ENCODE peak calls at places on chromosomes 1 and 21, in seven cellular contexts. One of them, this sample, is unnamed.

GRCh38 chr1:67682659-67683197 is 2.3 kb upstream of the GADD45A start:
- DNase-seq in heart right ventricle: no peak
- DNase-seq in heart left ventricle: no peak
- DNase-seq in GM06990: no peak
- DNase-seq in GM12865: no peak
- DNase-seq in fibroblast of the aortic adventitia: peak
- DNase-seq in cardiac fibroblast: peak
- DNase-seq in this sample: no peak

GRCh38 chr1:3412376-3412775 is 42.1 kb upstream of the ARHGEF16 start:
- DNase-seq in heart left ventricle: no peak
- DNase-seq in fibroblast of the aortic adventitia: no peak
- DNase-seq in cardiac fibroblast: no peak
- DNase-seq in GM12865: no peak
- DNase-seq in heart right ventricle: no peak
- DNase-seq in GM06990: no peak
- DNase-seq in this sample: no peak

GRCh38 chr1:228343211-228343661 is 63.4 kb downstream of the TRIM11 start:
- DNase-seq in GM12865: no peak
- DNase-seq in heart right ventricle: peak
- DNase-seq in fibroblast of the aortic adventitia: no peak
- DNase-seq in cardiac fibroblast: no peak
- DNase-seq in GM06990: no peak
- DNase-seq in heart left ventricle: peak
- DNase-seq in this sample: no peak

GRCh38 chr1:46248122-46248920 is 758 bp downstream of the RAD54L start:
- DNase-seq in GM06990: peak
- DNase-seq in heart left ventricle: peak
- DNase-seq in cardiac fibroblast: peak
- DNase-seq in GM12865: peak
- DNase-seq in fibroblast of the aortic adventitia: no peak
- DNase-seq in heart right ventricle: no peak
- DNase-seq in this sample: peak

GRCh38 chr1:201405484-201405831 is 6.3 kb upstream of the LAD1 start:
- DNase-seq in heart left ventricle: no peak
- DNase-seq in cardiac fibroblast: no peak
- DNase-seq in heart right ventricle: no peak
- DNase-seq in GM12865: peak
- DNase-seq in GM06990: peak
- DNase-seq in fibroblast of the aortic adventitia: no peak
- DNase-seq in this sample: peak

GRCh38 chr1:218348628-218349185 is 3.6 kb downstream of the TGFB2 start:
- DNase-seq in GM12865: no peak
- DNase-seq in fibroblast of the aortic adventitia: no peak
- DNase-seq in heart left ventricle: no peak
- DNase-seq in cardiac fibroblast: peak
- DNase-seq in heart right ventricle: no peak
- DNase-seq in GM06990: no peak
- DNase-seq in this sample: no peak

GRCh38 chr1:214505134-214505533 is 46.3 kb downstream of the PTPN14 start:
- DNase-seq in cardiac fibroblast: no peak
- DNase-seq in heart left ventricle: no peak
- DNase-seq in GM06990: no peak
- DNase-seq in fibroblast of the aortic adventitia: no peak
- DNase-seq in heart right ventricle: no peak
- DNase-seq in GM12865: no peak
- DNase-seq in this sample: no peak

GRCh38 chr21:46097826-46098286 is at the start of gene COL6A2:
- DNase-seq in heart left ventricle: peak
- DNase-seq in cardiac fibroblast: peak
- DNase-seq in GM12865: no peak
- DNase-seq in fibroblast of the aortic adventitia: peak
- DNase-seq in GM06990: no peak
- DNase-seq in heart right ventricle: peak
- DNase-seq in this sample: peak

GRCh38 chr1:7153464-7153863 is 368.2 kb downstream of the CAMTA1 start:
- DNase-seq in GM06990: no peak
- DNase-seq in fibroblast of the aortic adventitia: no peak
- DNase-seq in GM12865: no peak
- DNase-seq in cardiac fibroblast: no peak
- DNase-seq in heart right ventricle: no peak
- DNase-seq in heart left ventricle: no peak
- DNase-seq in this sample: no peak

GRCh38 chr21:44569861-44570517 is 3.5 kb upstream of the KRTAP10-4 start:
- DNase-seq in GM06990: no peak
- DNase-seq in cardiac fibroblast: no peak
- DNase-seq in heart left ventricle: no peak
- DNase-seq in fibroblast of the aortic adventitia: no peak
- DNase-seq in heart right ventricle: no peak
- DNase-seq in GM12865: no peak
- DNase-seq in this sample: peak

GRCh38 chr1:109040627-109041613 is 982 bp downstream of the WDR47 start:
- DNase-seq in heart right ventricle: peak
- DNase-seq in cardiac fibroblast: peak
- DNase-seq in heart left ventricle: peak
- DNase-seq in fibroblast of the aortic adventitia: peak
- DNase-seq in GM06990: peak
- DNase-seq in GM12865: peak
- DNase-seq in this sample: peak

GRCh38 chr1:29590583-29591555 is 354.5 kb downstream of the PTPRU start:
- DNase-seq in heart right ventricle: no peak
- DNase-seq in GM06990: no peak
- DNase-seq in heart left ventricle: no peak
- DNase-seq in cardiac fibroblast: no peak
- DNase-seq in fibroblast of the aortic adventitia: no peak
- DNase-seq in GM12865: no peak
- DNase-seq in this sample: no peak

GRCh38 chr1:69055223-69055622 is 512.5 kb upstream of the LRRC7 start:
- DNase-seq in heart right ventricle: no peak
- DNase-seq in cardiac fibroblast: peak
- DNase-seq in GM12865: peak
- DNase-seq in GM06990: no peak
- DNase-seq in fibroblast of the aortic adventitia: peak
- DNase-seq in heart left ventricle: no peak
- DNase-seq in this sample: no peak

GRCh38 chr1:21861602-21862429 is 49.8 kb downstream of the LDLRAD2 start:
- DNase-seq in cardiac fibroblast: peak
- DNase-seq in heart right ventricle: no peak
- DNase-seq in GM12865: no peak
- DNase-seq in heart left ventricle: no peak
- DNase-seq in GM06990: no peak
- DNase-seq in fibroblast of the aortic adventitia: peak
- DNase-seq in this sample: no peak

GRCh38 chr1:89911186-89911976 is 83.5 kb upstream of the ZNF326 start:
- DNase-seq in GM06990: no peak
- DNase-seq in cardiac fibroblast: no peak
- DNase-seq in fibroblast of the aortic adventitia: no peak
- DNase-seq in GM12865: no peak
- DNase-seq in heart left ventricle: no peak
- DNase-seq in heart right ventricle: no peak
- DNase-seq in this sample: no peak

GRCh38 chr1:231357831-231358354 is 19.8 kb downstream of the SPRTN start:
- DNase-seq in heart right ventricle: no peak
- DNase-seq in GM12865: peak
- DNase-seq in heart left ventricle: peak
- DNase-seq in fibroblast of the aortic adventitia: peak
- DNase-seq in GM06990: peak
- DNase-seq in cardiac fibroblast: peak
- DNase-seq in this sample: peak

GRCh38 chr1:38360807-38361206 is 314.2 kb upstream of the POU3F1 start:
- DNase-seq in cardiac fibroblast: no peak
- DNase-seq in heart left ventricle: no peak
- DNase-seq in GM06990: no peak
- DNase-seq in fibroblast of the aortic adventitia: no peak
- DNase-seq in GM12865: peak
- DNase-seq in heart right ventricle: no peak
- DNase-seq in this sample: no peak

GRCh38 chr1:197632651-197633050 is 142.6 kb downstream of the DENND1B start:
- DNase-seq in GM06990: no peak
- DNase-seq in heart left ventricle: no peak
- DNase-seq in fibroblast of the aortic adventitia: no peak
- DNase-seq in GM12865: no peak
- DNase-seq in heart right ventricle: no peak
- DNase-seq in cardiac fibroblast: no peak
- DNase-seq in this sample: no peak

GRCh38 chr1:68448365-68448764 is 1.4 kb downstream of the RPE65 start:
- DNase-seq in fibroblast of the aortic adventitia: no peak
- DNase-seq in GM12865: no peak
- DNase-seq in GM06990: no peak
- DNase-seq in cardiac fibroblast: no peak
- DNase-seq in heart right ventricle: no peak
- DNase-seq in heart left ventricle: no peak
- DNase-seq in this sample: no peak

GRCh38 chr21:17729455-17729854 is 89.7 kb downstream of the C21orf91 start:
- DNase-seq in GM06990: no peak
- DNase-seq in fibroblast of the aortic adventitia: no peak
- DNase-seq in heart right ventricle: no peak
- DNase-seq in heart left ventricle: no peak
- DNase-seq in GM12865: no peak
- DNase-seq in cardiac fibroblast: no peak
- DNase-seq in this sample: no peak

GRCh38 chr21:17727361-17727760 is 91.8 kb downstream of the C21orf91 start:
- DNase-seq in GM12865: no peak
- DNase-seq in cardiac fibroblast: no peak
- DNase-seq in heart right ventricle: no peak
- DNase-seq in GM06990: no peak
- DNase-seq in fibroblast of the aortic adventitia: no peak
- DNase-seq in heart left ventricle: no peak
- DNase-seq in this sample: no peak

GRCh38 chr21:17725339-17725738 is 93.8 kb downstream of the C21orf91 start:
- DNase-seq in heart left ventricle: no peak
- DNase-seq in GM12865: no peak
- DNase-seq in cardiac fibroblast: no peak
- DNase-seq in fibroblast of the aortic adventitia: no peak
- DNase-seq in GM06990: no peak
- DNase-seq in heart right ventricle: no peak
- DNase-seq in this sample: no peak

GRCh38 chr21:17730782-17731181 is 88.4 kb downstream of the C21orf91 start:
- DNase-seq in heart right ventricle: no peak
- DNase-seq in heart left ventricle: no peak
- DNase-seq in GM12865: no peak
- DNase-seq in GM06990: no peak
- DNase-seq in cardiac fibroblast: peak
- DNase-seq in fibroblast of the aortic adventitia: no peak
- DNase-seq in this sample: no peak

DNA sequence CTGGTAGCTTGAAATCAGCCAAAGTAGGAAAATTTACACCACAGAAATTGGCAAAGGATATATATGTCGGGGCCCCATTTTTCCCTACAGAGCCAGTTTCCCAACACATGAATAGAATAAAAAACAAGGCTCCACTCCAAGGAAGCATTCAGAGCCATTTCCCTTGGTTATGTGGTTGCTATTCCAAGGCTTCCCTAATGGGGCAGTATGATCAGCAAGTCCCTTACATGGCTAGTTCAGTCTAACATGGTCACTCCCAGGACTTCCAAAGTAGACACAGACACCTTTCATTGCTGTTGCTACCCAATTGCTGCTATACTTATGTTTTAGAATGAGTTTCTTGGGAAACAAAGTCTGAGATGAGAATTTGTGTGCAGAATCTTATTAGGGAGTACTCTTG is 93.1 kb downstream of the C21orf91 start:
- DNase-seq in heart right ventricle: no peak
- DNase-seq in cardiac fibroblast: peak
- DNase-seq in GM06990: no peak
- DNase-seq in heart left ventricle: no peak
- DNase-seq in fibroblast of the aortic adventitia: no peak
- DNase-seq in GM12865: no peak
- DNase-seq in this sample: no peak
- TF ChIP-seq CTCF in heart right ventricle: peak
- TF ChIP-seq CTCF in cardiac fibroblast: peak
- TF ChIP-seq CTCF in GM06990: no peak
- TF ChIP-seq CTCF in heart left ventricle: no peak
- TF ChIP-seq CTCF in fibroblast of the aortic adventitia: no peak
- TF ChIP-seq CTCF in GM12865: no peak
- TF ChIP-seq CTCF in this sample: no peak

DNA sequence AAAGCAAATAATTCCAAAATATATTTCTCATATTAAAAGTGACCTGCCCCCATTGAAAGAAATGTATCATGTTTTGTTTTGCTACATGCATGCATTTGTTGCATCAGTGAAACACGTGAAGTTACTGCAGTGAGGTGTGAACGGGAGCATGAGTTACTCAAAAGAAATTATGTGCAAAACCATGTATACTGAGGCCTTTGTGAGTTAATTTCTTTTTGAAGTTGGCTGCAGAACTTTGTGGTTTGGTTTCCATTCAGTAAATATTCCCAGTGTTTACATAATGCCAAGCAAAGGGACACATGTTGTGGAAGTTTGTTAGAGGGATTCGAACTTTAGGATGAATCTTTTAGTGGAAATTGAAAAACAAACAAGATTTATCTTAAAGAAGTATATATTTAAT is 619.4 kb upstream of the ADAMTS5 start:
- DNase-seq in heart left ventricle: no peak
- DNase-seq in fibroblast of the aortic adventitia: no peak
- DNase-seq in GM12865: no peak
- DNase-seq in cardiac fibroblast: no peak
- DNase-seq in heart right ventricle: no peak
- DNase-seq in GM06990: no peak
- DNase-seq in this sample: no peak
- TF ChIP-seq CTCF in heart left ventricle: no peak
- TF ChIP-seq CTCF in fibroblast of the aortic adventitia: no peak
- TF ChIP-seq CTCF in GM12865: no peak
- TF ChIP-seq CTCF in cardiac fibroblast: no peak
- TF ChIP-seq CTCF in heart right ventricle: no peak
- TF ChIP-seq CTCF in GM06990: no peak
- TF ChIP-seq CTCF in this sample: peak

DNA sequence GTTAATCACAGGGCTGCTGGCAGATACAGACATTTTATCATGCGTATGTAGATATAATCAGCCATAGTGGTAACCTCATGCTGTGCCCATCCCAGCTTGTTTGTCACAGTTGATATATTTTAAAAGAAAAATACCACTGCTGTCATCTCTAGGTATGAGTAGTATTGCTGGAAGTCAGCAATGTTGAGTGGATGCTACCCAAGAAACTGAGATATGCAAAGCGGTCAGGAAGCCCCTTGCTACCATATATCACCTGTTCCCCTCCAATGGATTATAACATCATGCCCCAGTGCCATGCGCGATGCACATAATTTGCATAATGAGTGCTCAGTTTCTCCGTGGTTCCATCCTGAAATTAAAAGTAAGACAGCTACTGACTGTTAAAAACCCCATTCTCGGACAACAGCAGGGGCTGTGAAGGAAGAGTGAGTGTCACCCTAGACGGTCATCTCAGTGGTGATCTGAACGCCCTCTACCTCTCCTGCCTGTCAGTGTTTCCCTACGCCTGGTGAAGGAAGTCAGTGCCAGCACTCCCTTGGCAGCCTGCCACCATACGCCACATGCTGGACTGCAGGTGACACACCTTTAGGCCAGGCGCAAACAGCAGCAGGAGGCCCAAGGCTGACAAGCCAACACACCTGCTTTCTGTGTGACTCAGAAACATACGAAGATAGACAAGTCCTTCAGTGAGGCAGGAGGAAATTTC is 2.7 kb downstream of the IL10RB start:
- DNase-seq in fibroblast of the aortic adventitia: no peak
- DNase-seq in heart left ventricle: peak
- DNase-seq in cardiac fibroblast: no peak
- DNase-seq in GM12865: peak
- DNase-seq in heart right ventricle: no peak
- DNase-seq in GM06990: peak
- DNase-seq in this sample: peak
- TF ChIP-seq CTCF in fibroblast of the aortic adventitia: no peak
- TF ChIP-seq CTCF in heart left ventricle: no peak
- TF ChIP-seq CTCF in cardiac fibroblast: no peak
- TF ChIP-seq CTCF in GM12865: no peak
- TF ChIP-seq CTCF in heart right ventricle: no peak
- TF ChIP-seq CTCF in GM06990: no peak
- TF ChIP-seq CTCF in this sample: peak

GRCh38 chr1:57072775-57073174 is 107.0 kb upstream of the C8B start:
- DNase-seq in fibroblast of the aortic adventitia: no peak
- DNase-seq in heart left ventricle: no peak
- DNase-seq in cardiac fibroblast: no peak
- DNase-seq in GM06990: no peak
- DNase-seq in GM12865: peak
- DNase-seq in heart right ventricle: no peak
- DNase-seq in this sample: no peak
- TF ChIP-seq CTCF in fibroblast of the aortic adventitia: peak
- TF ChIP-seq CTCF in heart left ventricle: no peak
- TF ChIP-seq CTCF in cardiac fibroblast: no peak
- TF ChIP-seq CTCF in GM06990: peak
- TF ChIP-seq CTCF in GM12865: peak
- TF ChIP-seq CTCF in heart right ventricle: no peak
- TF ChIP-seq CTCF in this sample: no peak